ENCODE peak calls at places on chromosomes 12 and 14, in nine cellular contexts. N is heart right ventricle, O is Peyer's patch, I is cardiac muscle cell, M is stomach, D is NB4, P is omental fat pad, S is cardiac fibroblast, C is body of pancreas. W is an unnamed sample.

GRCh38 chr14:85426068-85426935 is 103.6 kb upstream of the FLRT2 start:
- DNase-seq in S (no peak), I (peak; percentile 28), D (no peak), O (no peak), P (no peak), N (no peak), M (no peak), C (no peak), W (no peak)

GRCh38 chr14:24411468-24412454 is 13.0 kb downstream of the NYNRIN start:
- DNase-seq in N (no peak), D (peak; percentile 66), M (peak; percentile 52), O (no peak), S (peak; percentile 76), P (no peak), C (peak; percentile 42), I (peak; percentile 79), W (no peak)

GRCh38 chr12:131829795-131830334 is 1.7 kb downstream of the MMP17 start:
- DNase-seq in P (no peak), D (peak; percentile 58), I (no peak), N (no peak), O (no peak), S (no peak), M (no peak), C (no peak), W (no peak)

GRCh38 chr14:99252940-99253868 is 18.8 kb downstream of the BCL11B start:
- DNase-seq in M (no peak), C (no peak), I (no peak), P (no peak), S (no peak), D (peak; percentile 20), N (no peak), O (no peak), W (peak; percentile 55)

GRCh38 chr12:114025935-114026334 is 59.8 kb upstream of the RBM19 start:
- DNase-seq in C (no peak), P (no peak), N (peak; percentile 47), D (no peak), I (no peak), S (no peak), O (no peak), M (no peak), W (no peak)

GRCh38 chr14:41362134-41362533 is 244.5 kb upstream of the LRFN5 start:
- DNase-seq in D (peak; percentile 1), N (no peak), O (no peak), C (no peak), P (no peak), M (no peak), I (no peak), S (peak; percentile 1), W (no peak)

GRCh38 chr12:67331123-67331522 is 62.0 kb downstream of the CAND1 start:
- DNase-seq in C (no peak), M (no peak), N (no peak), S (no peak), O (no peak), D (no peak), I (no peak), P (no peak), W (no peak)

GRCh38 chr12:28699029-28699428 is 450.0 kb upstream of the FAR2 start:
- DNase-seq in N (no peak), I (no peak), C (no peak), S (no peak), O (no peak), M (no peak), D (no peak), P (no peak), W (no peak)

GRCh38 chr12:115710104-115710564 is 567.4 kb downstream of the MED13L start:
- DNase-seq in C (peak; percentile 30), N (peak; percentile 16), S (peak; percentile 74), P (peak; percentile 24), M (no peak), O (no peak), D (no peak), I (peak; percentile 67), W (no peak)

GRCh38 chr14:50225067-50225973 is 6.1 kb downstream of the SOS2 start:
- DNase-seq in O (no peak), C (peak; percentile 59), S (peak; percentile 91), N (no peak), D (no peak), P (no peak), M (no peak), I (peak; percentile 88), W (no peak)

GRCh38 chr12:120065472-120065871 is 51.1 kb downstream of the RAB35 start:
- DNase-seq in O (no peak), I (no peak), C (no peak), N (no peak), S (no peak), M (no peak), P (no peak), D (no peak), W (no peak)

GRCh38 chr14:102929349-102930137 is 7.1 kb downstream of the AMN start:
- DNase-seq in I (no peak), D (no peak), N (no peak), O (peak; percentile 66), M (no peak), C (no peak), S (no peak), P (no peak), W (no peak)

GRCh38 chr12:40325349-40325960 is 100.7 kb downstream of the LRRK2 start:
- DNase-seq in C (no peak), O (no peak), M (no peak), P (no peak), D (peak; percentile 67), I (peak; percentile 2), S (peak; percentile 37), N (no peak), W (no peak)

GRCh38 chr12:10368206-10369171 is 21.4 kb downstream of the KLRK1 start:
- DNase-seq in I (no peak), D (peak; percentile 17), N (peak; percentile 25), C (no peak), M (no peak), P (no peak), S (peak; percentile 27), O (no peak), W (no peak)
- TF ChIP-seq CTCF in I (no peak), D (no peak), N (no peak), C (no peak), M (no peak), P (no peak), S (no peak), O (no peak), W (no peak)

GRCh38 chr12:6753772-6754356 is 923 bp upstream of the MLF2 start:
- DNase-seq in N (no peak), I (no peak), O (no peak), D (no peak), M (no peak), S (no peak), C (no peak), P (no peak), W (no peak)
- TF ChIP-seq CTCF in N (no peak), I (peak; percentile 98), O (no peak), D (no peak), M (no peak), S (peak; percentile 96), C (no peak), P (peak; percentile 97), W (peak; percentile 50)

GRCh38 chr12:53345486-53346195 is 9.5 kb upstream of the SP7 start:
- DNase-seq in O (no peak), S (peak; percentile 64), N (peak; percentile 73), I (peak; percentile 88), D (no peak), M (peak; percentile 30), C (peak; percentile 29), P (no peak), W (no peak)
- TF ChIP-seq CTCF in O (no peak), S (no peak), N (no peak), I (no peak), D (no peak), M (no peak), C (no peak), P (no peak), W (peak; percentile 25)

DNA sequence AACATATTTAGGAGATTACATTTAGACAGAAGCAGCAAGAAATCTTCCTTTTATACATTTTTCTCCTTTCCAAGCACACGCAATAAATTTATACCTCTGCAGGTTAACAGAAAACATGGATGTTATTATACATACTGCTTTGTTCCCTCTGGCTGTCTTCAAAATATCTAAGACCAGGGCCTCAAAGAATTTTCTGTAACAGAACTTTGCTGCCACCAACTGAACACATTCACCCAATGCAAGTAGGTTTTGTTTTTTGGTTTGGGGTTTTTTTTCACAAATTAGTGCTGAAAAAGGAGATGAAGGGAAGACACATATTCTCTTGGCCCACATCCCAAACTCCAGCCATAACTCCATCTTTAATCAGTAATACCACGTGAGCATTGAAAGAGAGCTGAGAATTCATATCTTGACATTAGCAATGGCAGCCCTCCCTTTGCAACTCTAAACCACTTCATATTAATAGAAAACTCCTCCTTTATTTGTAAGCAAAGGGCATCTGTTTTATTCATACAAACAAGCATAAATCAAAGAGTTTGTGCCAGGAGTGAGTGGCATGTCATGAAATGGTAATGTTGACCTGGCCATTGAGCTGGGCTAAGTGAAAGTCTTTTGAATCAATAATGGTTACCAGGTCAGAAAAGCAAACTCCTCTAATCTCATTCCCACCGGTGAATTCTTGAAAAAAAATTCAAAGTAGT is 150.8 kb upstream of the FSCB start:
- DNase-seq in C (no peak), M (no peak), O (no peak), S (peak; percentile 33), P (no peak), I (peak; percentile 72), D (peak; percentile 8), N (no peak), W (no peak)
- TF ChIP-seq CTCF in C (peak; percentile 15), M (no peak), O (peak; percentile 51), S (peak; percentile 27), P (no peak), I (peak; percentile 60), D (no peak), N (peak; percentile 31), W (no peak)

DNA sequence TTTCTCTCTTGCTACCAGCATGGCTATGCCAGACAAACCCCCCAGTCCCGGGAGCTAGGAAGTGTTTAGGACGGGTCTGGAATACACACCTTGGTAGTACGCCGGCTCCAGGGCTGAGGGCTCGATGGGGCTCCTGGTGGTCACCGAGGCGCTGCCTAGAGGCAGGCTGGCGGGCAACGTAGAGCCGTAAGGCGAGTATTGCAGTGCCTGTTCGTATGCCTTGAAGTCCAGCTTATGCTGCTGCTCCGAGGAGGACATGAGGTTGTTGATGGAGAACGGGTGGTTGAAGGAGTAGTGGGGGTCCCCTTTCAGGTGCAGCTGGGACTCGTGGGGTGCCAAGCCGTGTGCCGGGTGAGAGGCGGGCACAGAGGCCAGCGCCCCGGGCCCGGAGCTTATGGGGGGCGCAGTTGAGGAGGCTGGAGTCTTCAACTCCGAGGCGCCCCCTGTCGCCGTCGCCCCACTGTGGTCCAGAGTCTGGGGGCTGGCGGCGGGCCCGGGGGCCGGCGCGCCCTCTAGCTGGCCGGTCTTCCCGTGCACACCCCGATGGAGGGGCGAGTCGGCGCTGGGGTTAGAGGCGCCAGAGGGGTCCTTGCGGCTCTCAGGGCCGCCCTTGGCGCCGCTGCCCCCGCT is 3.6 kb downstream of the FOXA1 start:
- DNase-seq in S (no peak), O (peak; percentile 71), N (peak; percentile 5), C (no peak), D (no peak), P (no peak), I (no peak), M (peak; percentile 65), W (no peak)
- TF ChIP-seq CTCF in S (no peak), O (peak; percentile 39), N (no peak), C (no peak), D (no peak), P (no peak), I (peak; percentile 14), M (no peak), W (no peak)

GRCh38 chr14:68796418-68797101 is 3.7 kb upstream of the ZFP36L1 start:
- DNase-seq in D (no peak), O (no peak), N (no peak), P (no peak), I (no peak), C (no peak), M (peak; percentile 4), S (no peak), W (no peak)
- TF ChIP-seq CTCF in D (no peak), O (no peak), N (no peak), P (no peak), I (no peak), C (no peak), M (no peak), S (no peak), W (no peak)

W was measured in CD4-positive, alpha-beta T cell.